ENCODE peak calls at places on chromosomes 3 and 15, in ten cellular contexts. One of them, this sample, is unnamed.

GRCh38 chr3:52353291-52353855 is 37.3 kb downstream of the DNAH1 start:
- DNase-seq in NCI-H1092: no peak
- DNase-seq in GM03348: no peak
- DNase-seq in RCC 7860: no peak
- DNase-seq in T-helper 1 cell: no peak
- DNase-seq in left ventricle myocardium inferior: no peak
- DNase-seq in fibroblast of pulmonary artery: no peak
- DNase-seq in stimulated activated CD8-positive, alpha-beta memory T cell treated with anti-CD3 and anti-CD28 coated beads, Interleukin-15, amount 100 ng/mL, for 1 hour: no peak
- DNase-seq in AG04450: no peak
- DNase-seq in GM23248: no peak
- DNase-seq in this sample: no peak

GRCh38 chr15:70835415-70835814 is 18.5 kb downstream of the LARP6 start:
- DNase-seq in NCI-H1092: no peak
- DNase-seq in GM03348: no peak
- DNase-seq in RCC 7860: no peak
- DNase-seq in T-helper 1 cell: no peak
- DNase-seq in left ventricle myocardium inferior: peak; percentile 86
- DNase-seq in fibroblast of pulmonary artery: no peak
- DNase-seq in stimulated activated CD8-positive, alpha-beta memory T cell treated with anti-CD3 and anti-CD28 coated beads, Interleukin-15, amount 100 ng/mL, for 1 hour: no peak
- DNase-seq in AG04450: no peak
- DNase-seq in GM23248: peak; percentile 64
- DNase-seq in this sample: no peak

GRCh38 chr3:133697960-133698359 is 36.2 kb upstream of the TOPBP1 start:
- DNase-seq in NCI-H1092: no peak
- DNase-seq in GM03348: no peak
- DNase-seq in RCC 7860: no peak
- DNase-seq in T-helper 1 cell: no peak
- DNase-seq in left ventricle myocardium inferior: no peak
- DNase-seq in fibroblast of pulmonary artery: no peak
- DNase-seq in stimulated activated CD8-positive, alpha-beta memory T cell treated with anti-CD3 and anti-CD28 coated beads, Interleukin-15, amount 100 ng/mL, for 1 hour: no peak
- DNase-seq in AG04450: no peak
- DNase-seq in GM23248: no peak
- DNase-seq in this sample: no peak

GRCh38 chr3:156677120-156677479 is 2.7 kb downstream of the TIPARP start:
- DNase-seq in NCI-H1092: no peak
- DNase-seq in GM03348: no peak
- DNase-seq in RCC 7860: no peak
- DNase-seq in T-helper 1 cell: peak; percentile 33
- DNase-seq in left ventricle myocardium inferior: no peak
- DNase-seq in fibroblast of pulmonary artery: no peak
- DNase-seq in stimulated activated CD8-positive, alpha-beta memory T cell treated with anti-CD3 and anti-CD28 coated beads, Interleukin-15, amount 100 ng/mL, for 1 hour: no peak
- DNase-seq in AG04450: no peak
- DNase-seq in GM23248: peak; percentile 27
- DNase-seq in this sample: peak; percentile 76

GRCh38 chr15:74174216-74174965 is 881 bp downstream of the ISLR start:
- DNase-seq in NCI-H1092: no peak
- DNase-seq in GM03348: peak; percentile 71
- DNase-seq in RCC 7860: no peak
- DNase-seq in T-helper 1 cell: no peak
- DNase-seq in left ventricle myocardium inferior: peak; percentile 41
- DNase-seq in fibroblast of pulmonary artery: no peak
- DNase-seq in stimulated activated CD8-positive, alpha-beta memory T cell treated with anti-CD3 and anti-CD28 coated beads, Interleukin-15, amount 100 ng/mL, for 1 hour: no peak
- DNase-seq in AG04450: no peak
- DNase-seq in GM23248: peak; percentile 59
- DNase-seq in this sample: peak; percentile 50

GRCh38 chr3:35785540-35785939 is 146.2 kb downstream of the ARPP21 start:
- DNase-seq in NCI-H1092: no peak
- DNase-seq in GM03348: no peak
- DNase-seq in RCC 7860: no peak
- DNase-seq in T-helper 1 cell: no peak
- DNase-seq in left ventricle myocardium inferior: no peak
- DNase-seq in fibroblast of pulmonary artery: no peak
- DNase-seq in stimulated activated CD8-positive, alpha-beta memory T cell treated with anti-CD3 and anti-CD28 coated beads, Interleukin-15, amount 100 ng/mL, for 1 hour: no peak
- DNase-seq in AG04450: no peak
- DNase-seq in GM23248: no peak
- DNase-seq in this sample: no peak

GRCh38 chr3:12192173-12192572 is 33.5 kb upstream of the TIMP4 start:
- DNase-seq in NCI-H1092: no peak
- DNase-seq in GM03348: no peak
- DNase-seq in RCC 7860: no peak
- DNase-seq in T-helper 1 cell: no peak
- DNase-seq in left ventricle myocardium inferior: no peak
- DNase-seq in fibroblast of pulmonary artery: no peak
- DNase-seq in stimulated activated CD8-positive, alpha-beta memory T cell treated with anti-CD3 and anti-CD28 coated beads, Interleukin-15, amount 100 ng/mL, for 1 hour: no peak
- DNase-seq in AG04450: no peak
- DNase-seq in GM23248: no peak
- DNase-seq in this sample: no peak

GRCh38 chr3:43637702-43638101 is 15.9 kb upstream of the ANO10 start:
- DNase-seq in NCI-H1092: no peak
- DNase-seq in GM03348: no peak
- DNase-seq in RCC 7860: no peak
- DNase-seq in T-helper 1 cell: no peak
- DNase-seq in left ventricle myocardium inferior: no peak
- DNase-seq in fibroblast of pulmonary artery: no peak
- DNase-seq in stimulated activated CD8-positive, alpha-beta memory T cell treated with anti-CD3 and anti-CD28 coated beads, Interleukin-15, amount 100 ng/mL, for 1 hour: no peak
- DNase-seq in AG04450: no peak
- DNase-seq in GM23248: no peak
- DNase-seq in this sample: no peak

GRCh38 chr15:100114100-100114499 is 227.7 kb downstream of the ADAMTS17 start:
- DNase-seq in NCI-H1092: no peak
- DNase-seq in GM03348: peak; percentile 42
- DNase-seq in RCC 7860: peak; percentile 52
- DNase-seq in T-helper 1 cell: no peak
- DNase-seq in left ventricle myocardium inferior: peak; percentile 71
- DNase-seq in fibroblast of pulmonary artery: peak; percentile 96
- DNase-seq in stimulated activated CD8-positive, alpha-beta memory T cell treated with anti-CD3 and anti-CD28 coated beads, Interleukin-15, amount 100 ng/mL, for 1 hour: no peak
- DNase-seq in AG04450: peak; percentile 47
- DNase-seq in GM23248: peak; percentile 70
- DNase-seq in this sample: no peak

GRCh38 chr3:127083778-127084355 is 101.0 kb downstream of the PLXNA1 start:
- DNase-seq in NCI-H1092: no peak
- DNase-seq in GM03348: no peak
- DNase-seq in RCC 7860: no peak
- DNase-seq in T-helper 1 cell: no peak
- DNase-seq in left ventricle myocardium inferior: no peak
- DNase-seq in fibroblast of pulmonary artery: no peak
- DNase-seq in stimulated activated CD8-positive, alpha-beta memory T cell treated with anti-CD3 and anti-CD28 coated beads, Interleukin-15, amount 100 ng/mL, for 1 hour: no peak
- DNase-seq in AG04450: no peak
- DNase-seq in GM23248: no peak
- DNase-seq in this sample: no peak